ENCODE peak calls at places on chromosomes 12 and 14, in four cellular contexts. One of them, this sample, is unnamed. For H3K27me3, the result is how much of the 10 kb centered on the place peaks cover.

GRCh38 chr14:91315844-91316267 is 71.4 kb upstream of the GPR68 start:
- DNase-seq in astrocyte: no peak
- DNase-seq in neural progenitor cell: no peak
- DNase-seq in fibroblast of lung: no peak
- DNase-seq in this sample: no peak

GRCh38 chr12:106897082-106897481 is 58.6 kb upstream of the TMEM263 start:
- DNase-seq in astrocyte: no peak
- DNase-seq in neural progenitor cell: no peak
- DNase-seq in fibroblast of lung: no peak
- DNase-seq in this sample: no peak

GRCh38 chr14:69226736-69227135 is 33.2 kb upstream of the GALNT16 start:
- DNase-seq in astrocyte: peak
- DNase-seq in neural progenitor cell: no peak
- DNase-seq in fibroblast of lung: peak
- DNase-seq in this sample: no peak

GRCh38 chr12:53208877-53209463 is 1.9 kb upstream of the ITGB7 start:
- DNase-seq in astrocyte: no peak
- DNase-seq in neural progenitor cell: no peak
- DNase-seq in fibroblast of lung: no peak
- DNase-seq in this sample: no peak

GRCh38 chr14:29085546-29085945 is 319.0 kb downstream of the FOXG1 start:
- DNase-seq in astrocyte: no peak
- DNase-seq in neural progenitor cell: peak
- DNase-seq in fibroblast of lung: no peak
- DNase-seq in this sample: peak

GRCh38 chr12:103504606-103505005 is 8.8 kb upstream of the C12orf42 start:
- DNase-seq in astrocyte: no peak
- DNase-seq in neural progenitor cell: no peak
- DNase-seq in fibroblast of lung: no peak
- DNase-seq in this sample: no peak

GRCh38 chr14:23984891-23985607 is 3.7 kb upstream of the DHRS4L2 start:
- DNase-seq in astrocyte: peak
- DNase-seq in neural progenitor cell: no peak
- DNase-seq in fibroblast of lung: peak
- DNase-seq in this sample: peak

GRCh38 chr12:65911321-65911720 is 87.0 kb downstream of the HMGA2 start:
- DNase-seq in astrocyte: no peak
- DNase-seq in neural progenitor cell: no peak
- DNase-seq in fibroblast of lung: peak
- DNase-seq in this sample: peak

GRCh38 chr12:45655753-45656152 is 73.8 kb upstream of the ARID2 start:
- DNase-seq in astrocyte: no peak
- DNase-seq in neural progenitor cell: no peak
- DNase-seq in fibroblast of lung: no peak
- DNase-seq in this sample: no peak

GRCh38 chr12:14723763-14724162 is 27.4 kb upstream of the GUCY2C start:
- DNase-seq in astrocyte: peak
- DNase-seq in neural progenitor cell: peak
- DNase-seq in fibroblast of lung: peak
- DNase-seq in this sample: peak

GRCh38 chr12:26833692-26834168 is 736 bp upstream of the ITPR2 start:
- DNase-seq in astrocyte: no peak
- DNase-seq in neural progenitor cell: peak
- DNase-seq in fibroblast of lung: peak
- DNase-seq in this sample: no peak

GRCh38 chr12:25361511-25361910 is 110.8 kb upstream of the KRAS start:
- DNase-seq in astrocyte: no peak
- DNase-seq in neural progenitor cell: no peak
- DNase-seq in fibroblast of lung: no peak
- DNase-seq in this sample: no peak

GRCh38 chr14:95231966-95232365 is 74.6 kb upstream of the DICER1 start:
- DNase-seq in astrocyte: no peak
- DNase-seq in neural progenitor cell: no peak
- DNase-seq in fibroblast of lung: no peak
- DNase-seq in this sample: no peak

GRCh38 chr12:13592063-13592942 is 389.1 kb downstream of the GRIN2B start:
- DNase-seq in astrocyte: no peak
- DNase-seq in neural progenitor cell: no peak
- DNase-seq in fibroblast of lung: no peak
- DNase-seq in this sample: no peak

GRCh38 chr12:45629292-45629691 is 100.2 kb upstream of the ARID2 start:
- DNase-seq in astrocyte: no peak
- DNase-seq in neural progenitor cell: no peak
- DNase-seq in fibroblast of lung: no peak
- DNase-seq in this sample: no peak

GRCh38 chr12:32889073-32889760 is 7.4 kb downstream of the PKP2 start:
- DNase-seq in astrocyte: peak
- DNase-seq in neural progenitor cell: no peak
- DNase-seq in fibroblast of lung: peak
- DNase-seq in this sample: peak

GRCh38 chr12:132596016-132596415 is 14.4 kb downstream of the LRCOL1 start:
- DNase-seq in astrocyte: peak
- DNase-seq in neural progenitor cell: no peak
- DNase-seq in fibroblast of lung: peak
- DNase-seq in this sample: no peak

GRCh38 chr12:52182898-52183543 is 8.8 kb downstream of the KRT80 start:
- DNase-seq in astrocyte: no peak
- DNase-seq in neural progenitor cell: no peak
- DNase-seq in fibroblast of lung: peak
- DNase-seq in this sample: peak

GRCh38 chr12:106147956-106148355 is 9.2 kb upstream of the NUAK1 start:
- DNase-seq in astrocyte: no peak
- DNase-seq in neural progenitor cell: no peak
- DNase-seq in fibroblast of lung: no peak
- DNase-seq in this sample: no peak

GRCh38 chr12:78519422-78519821 is 345.2 kb upstream of the SYT1 start:
- DNase-seq in astrocyte: no peak
- DNase-seq in neural progenitor cell: no peak
- DNase-seq in fibroblast of lung: no peak
- DNase-seq in this sample: no peak

GRCh38 chr12:91892081-91892855 is 253.4 kb downstream of the BTG1 start:
- DNase-seq in astrocyte: no peak
- DNase-seq in neural progenitor cell: no peak
- DNase-seq in fibroblast of lung: no peak
- DNase-seq in this sample: no peak

GRCh38 chr12:6307521-6307920 is 3.0 kb upstream of the PLEKHG6 start:
- DNase-seq in astrocyte: no peak
- DNase-seq in neural progenitor cell: no peak
- DNase-seq in fibroblast of lung: no peak
- DNase-seq in this sample: no peak

GRCh38 chr14:57822081-57822480 is 43.8 kb downstream of the SLC35F4 start:
- DNase-seq in astrocyte: no peak
- DNase-seq in neural progenitor cell: no peak
- DNase-seq in fibroblast of lung: no peak
- DNase-seq in this sample: peak

GRCh38 chr14:58331111-58331510 is 32.8 kb downstream of the ARID4A start:
- DNase-seq in astrocyte: peak
- DNase-seq in neural progenitor cell: peak
- DNase-seq in fibroblast of lung: peak
- DNase-seq in this sample: peak

GRCh38 chr14:50397461-50398196 is 948 bp upstream of the CDKL1 start:
- DNase-seq in astrocyte: no peak
- DNase-seq in neural progenitor cell: peak
- DNase-seq in fibroblast of lung: no peak
- DNase-seq in this sample: peak

GRCh38 chr14:34462132-34462893 is at the start of gene SPTSSA:
- DNase-seq in astrocyte: peak
- DNase-seq in neural progenitor cell: peak
- DNase-seq in fibroblast of lung: peak
- DNase-seq in this sample: peak

GRCh38 chr12:38919191-38919590 is 13.8 kb upstream of the CPNE8 start:
- DNase-seq in astrocyte: peak
- DNase-seq in neural progenitor cell: no peak
- DNase-seq in fibroblast of lung: peak
- DNase-seq in this sample: peak

GRCh38 chr14:71117839-71118743 is 210.8 kb downstream of the PCNX1 start:
- DNase-seq in astrocyte: peak
- DNase-seq in neural progenitor cell: no peak
- DNase-seq in fibroblast of lung: peak
- DNase-seq in this sample: peak

GRCh38 chr12:105930612-105931011 is 208.1 kb downstream of the NUAK1 start:
- DNase-seq in astrocyte: no peak
- DNase-seq in neural progenitor cell: no peak
- DNase-seq in fibroblast of lung: no peak
- DNase-seq in this sample: no peak

GRCh38 chr12:62192486-62193250 is 67.5 kb upstream of the USP15 start:
- DNase-seq in astrocyte: peak
- DNase-seq in neural progenitor cell: peak
- DNase-seq in fibroblast of lung: peak
- DNase-seq in this sample: peak

GRCh38 chr12:123520567-123521474 is 12.7 kb downstream of the RILPL1 start:
- DNase-seq in astrocyte: no peak
- DNase-seq in neural progenitor cell: no peak
- DNase-seq in fibroblast of lung: no peak
- DNase-seq in this sample: no peak

GRCh38 chr12:31118831-31119530 is 45.3 kb downstream of the DDX11 start:
- DNase-seq in astrocyte: no peak
- DNase-seq in neural progenitor cell: peak
- DNase-seq in fibroblast of lung: no peak
- DNase-seq in this sample: no peak

GRCh38 chr12:113889076-113889475 is 77.0 kb downstream of the RBM19 start:
- DNase-seq in astrocyte: peak
- DNase-seq in neural progenitor cell: no peak
- DNase-seq in fibroblast of lung: peak
- DNase-seq in this sample: no peak

GRCh38 chr12:51199546-51199945 is 18.3 kb downstream of the POU6F1 start:
- DNase-seq in astrocyte: no peak
- DNase-seq in neural progenitor cell: no peak
- DNase-seq in fibroblast of lung: no peak
- DNase-seq in this sample: no peak

GRCh38 chr14:95562892-95563685 is 28.2 kb downstream of the GLRX5 start:
- DNase-seq in astrocyte: peak
- DNase-seq in neural progenitor cell: no peak
- DNase-seq in fibroblast of lung: no peak
- DNase-seq in this sample: peak

GRCh38 chr14:55062517-55063351 is 11.3 kb downstream of the MAPK1IP1L start:
- DNase-seq in astrocyte: no peak
- DNase-seq in neural progenitor cell: no peak
- DNase-seq in fibroblast of lung: peak
- DNase-seq in this sample: no peak

GRCh38 chr12:52788876-52789636 is 6.9 kb downstream of the KRT3 start:
- DNase-seq in astrocyte: no peak
- DNase-seq in neural progenitor cell: no peak
- DNase-seq in fibroblast of lung: no peak
- DNase-seq in this sample: no peak

GRCh38 chr12:109844983-109845841 is 12.0 kb upstream of the TRPV4 start:
- DNase-seq in astrocyte: peak
- DNase-seq in neural progenitor cell: peak
- DNase-seq in fibroblast of lung: peak
- DNase-seq in this sample: peak
- H3K4me3 ChIP-seq in astrocyte: peak
- H3K4me3 ChIP-seq in neural progenitor cell: peak
- H3K4me3 ChIP-seq in fibroblast of lung: no peak
- H3K4me3 ChIP-seq in this sample: no peak

GRCh38 chr12:2551514-2551913 is 243.3 kb upstream of the FKBP4 start:
- DNase-seq in astrocyte: no peak
- DNase-seq in neural progenitor cell: no peak
- DNase-seq in fibroblast of lung: no peak
- DNase-seq in this sample: no peak

GRCh38 chr12:2550470-2551090 is 244.2 kb upstream of the FKBP4 start:
- DNase-seq in astrocyte: no peak
- DNase-seq in neural progenitor cell: no peak
- DNase-seq in fibroblast of lung: no peak
- DNase-seq in this sample: no peak

GRCh38 chr12:2553388-2554126 is 241.2 kb upstream of the FKBP4 start:
- DNase-seq in astrocyte: no peak
- DNase-seq in neural progenitor cell: no peak
- DNase-seq in fibroblast of lung: no peak
- DNase-seq in this sample: no peak

GRCh38 chr12:2551097-2551496 is 243.7 kb upstream of the FKBP4 start:
- DNase-seq in astrocyte: no peak
- DNase-seq in neural progenitor cell: no peak
- DNase-seq in fibroblast of lung: no peak
- DNase-seq in this sample: no peak

GRCh38 chr12:2552000-2552399 is 242.8 kb upstream of the FKBP4 start:
- DNase-seq in astrocyte: no peak
- DNase-seq in neural progenitor cell: no peak
- DNase-seq in fibroblast of lung: no peak
- DNase-seq in this sample: no peak
- TF ChIP-seq CTCF in astrocyte: no peak
- TF ChIP-seq CTCF in neural progenitor cell: no peak
- TF ChIP-seq CTCF in fibroblast of lung: no peak
- TF ChIP-seq CTCF in this sample: no peak

GRCh38 chr12:57477710-57478681 is 1.7 kb downstream of the ARHGAP9 start:
- DNase-seq in astrocyte: peak
- DNase-seq in neural progenitor cell: no peak
- DNase-seq in fibroblast of lung: peak
- DNase-seq in this sample: peak
- H3K27me3 ChIP-seq in astrocyte: under half
- H3K27me3 ChIP-seq in neural progenitor cell: half or more
- H3K27me3 ChIP-seq in fibroblast of lung: half or more
- H3K27me3 ChIP-seq in this sample: under half

GRCh38 chr12:75836533-75836932 is 195.0 kb downstream of the PHLDA1 start:
- DNase-seq in astrocyte: no peak
- DNase-seq in neural progenitor cell: no peak
- DNase-seq in fibroblast of lung: no peak
- DNase-seq in this sample: no peak

GRCh38 chr12:75837700-75838099 is 193.9 kb downstream of the PHLDA1 start:
- DNase-seq in astrocyte: no peak
- DNase-seq in neural progenitor cell: peak
- DNase-seq in fibroblast of lung: no peak
- DNase-seq in this sample: no peak

GRCh38 chr12:75831413-75831812 is 200.2 kb downstream of the PHLDA1 start:
- DNase-seq in astrocyte: peak
- DNase-seq in neural progenitor cell: no peak
- DNase-seq in fibroblast of lung: peak
- DNase-seq in this sample: no peak

GRCh38 chr12:75834591-75834990 is 197.0 kb downstream of the PHLDA1 start:
- DNase-seq in astrocyte: peak
- DNase-seq in neural progenitor cell: no peak
- DNase-seq in fibroblast of lung: peak
- DNase-seq in this sample: peak

GRCh38 chr12:75833268-75833667 is 198.3 kb downstream of the PHLDA1 start:
- DNase-seq in astrocyte: no peak
- DNase-seq in neural progenitor cell: no peak
- DNase-seq in fibroblast of lung: no peak
- DNase-seq in this sample: no peak
- H3K4me3 ChIP-seq in astrocyte: no peak
- H3K4me3 ChIP-seq in neural progenitor cell: no peak
- H3K4me3 ChIP-seq in fibroblast of lung: no peak
- H3K4me3 ChIP-seq in this sample: no peak

GRCh38 chr14:56687123-56687522 is 107.5 kb downstream of the TMEM260 start:
- DNase-seq in astrocyte: no peak
- DNase-seq in neural progenitor cell: no peak
- DNase-seq in fibroblast of lung: no peak
- DNase-seq in this sample: no peak

GRCh38 chr14:56686416-56686815 is 106.8 kb downstream of the TMEM260 start:
- DNase-seq in astrocyte: no peak
- DNase-seq in neural progenitor cell: peak
- DNase-seq in fibroblast of lung: no peak
- DNase-seq in this sample: no peak
- TF ChIP-seq CTCF in astrocyte: no peak
- TF ChIP-seq CTCF in neural progenitor cell: peak
- TF ChIP-seq CTCF in fibroblast of lung: no peak
- TF ChIP-seq CTCF in this sample: no peak

GRCh38 chr14:52313903-52314481 is at the start of gene PTGER2:
- DNase-seq in astrocyte: peak
- DNase-seq in neural progenitor cell: peak
- DNase-seq in fibroblast of lung: peak
- DNase-seq in this sample: peak
- H3K27me3 ChIP-seq in astrocyte: under half
- H3K27me3 ChIP-seq in neural progenitor cell: half or more
- H3K27me3 ChIP-seq in fibroblast of lung: under half
- H3K27me3 ChIP-seq in this sample: under half